ENCODE peak calls at places on chromosomes 5 and 9, in six cellular contexts. One of them, this sample, is unnamed.

GRCh38 chr9:135516132-135516860 is 4.9 kb upstream of the LCN1 start:
- DNase-seq in endothelial cell: no peak
- DNase-seq in AG04450: no peak
- DNase-seq in GM20000: no peak
- DNase-seq in psoas muscle: no peak
- DNase-seq in transverse colon: no peak
- DNase-seq in this sample: no peak

GRCh38 chr5:17132444-17133083 is 84.9 kb upstream of the BASP1 start:
- DNase-seq in endothelial cell: no peak
- DNase-seq in psoas muscle: no peak
- DNase-seq in GM20000: peak; percentile 62
- DNase-seq in AG04450: no peak
- DNase-seq in transverse colon: no peak
- DNase-seq in this sample: no peak

GRCh38 chr9:2163231-2163885 is 148.2 kb downstream of the SMARCA2 start:
- DNase-seq in psoas muscle: no peak
- DNase-seq in endothelial cell: no peak
- DNase-seq in transverse colon: no peak
- DNase-seq in GM20000: no peak
- DNase-seq in AG04450: no peak
- DNase-seq in this sample: no peak

GRCh38 chr9:135796784-135797462 is 94.9 kb downstream of the KCNT1 start:
- DNase-seq in transverse colon: no peak
- DNase-seq in psoas muscle: no peak
- DNase-seq in AG04450: no peak
- DNase-seq in endothelial cell: no peak
- DNase-seq in GM20000: no peak
- DNase-seq in this sample: no peak

GRCh38 chr5:35183243-35183955 is 46.9 kb downstream of the PRLR start:
- DNase-seq in GM20000: peak; percentile 53
- DNase-seq in AG04450: no peak
- DNase-seq in psoas muscle: peak; percentile 53
- DNase-seq in endothelial cell: peak; percentile 47
- DNase-seq in transverse colon: peak; percentile 56
- DNase-seq in this sample: no peak

GRCh38 chr5:143882520-143882919 is 70.6 kb downstream of the HMHB1 start:
- DNase-seq in endothelial cell: no peak
- DNase-seq in AG04450: no peak
- DNase-seq in transverse colon: no peak
- DNase-seq in GM20000: no peak
- DNase-seq in psoas muscle: no peak
- DNase-seq in this sample: no peak

GRCh38 chr9:9352877-9353481 is 1259.8 kb downstream of the PTPRD start:
- DNase-seq in endothelial cell: peak; percentile 11
- DNase-seq in AG04450: no peak
- DNase-seq in psoas muscle: no peak
- DNase-seq in transverse colon: no peak
- DNase-seq in GM20000: no peak
- DNase-seq in this sample: no peak

GRCh38 chr5:91332267-91333044 is 50.7 kb downstream of the ARRDC3 start:
- DNase-seq in endothelial cell: no peak
- DNase-seq in AG04450: no peak
- DNase-seq in GM20000: no peak
- DNase-seq in transverse colon: no peak
- DNase-seq in psoas muscle: no peak
- DNase-seq in this sample: no peak

GRCh38 chr5:54719384-54720306 is 202.1 kb downstream of the SNX18 start:
- DNase-seq in transverse colon: no peak
- DNase-seq in psoas muscle: no peak
- DNase-seq in AG04450: no peak
- DNase-seq in endothelial cell: no peak
- DNase-seq in GM20000: no peak
- DNase-seq in this sample: no peak

GRCh38 chr5:121038438-121038837 is 574.3 kb downstream of the PRR16 start:
- DNase-seq in endothelial cell: no peak
- DNase-seq in transverse colon: no peak
- DNase-seq in psoas muscle: no peak
- DNase-seq in GM20000: no peak
- DNase-seq in AG04450: no peak
- DNase-seq in this sample: no peak

GRCh38 chr5:7445066-7445465 is 49.1 kb downstream of the ADCY2 start:
- DNase-seq in transverse colon: no peak
- DNase-seq in AG04450: no peak
- DNase-seq in GM20000: no peak
- DNase-seq in endothelial cell: no peak
- DNase-seq in psoas muscle: no peak
- DNase-seq in this sample: no peak

GRCh38 chr5:31648326-31648725 is 9.4 kb downstream of the PDZD2 start:
- DNase-seq in endothelial cell: no peak
- DNase-seq in transverse colon: no peak
- DNase-seq in AG04450: no peak
- DNase-seq in GM20000: no peak
- DNase-seq in psoas muscle: no peak
- DNase-seq in this sample: no peak

GRCh38 chr9:37984672-37985611 is 81.0 kb upstream of the SLC25A51 start:
- DNase-seq in AG04450: no peak
- DNase-seq in psoas muscle: no peak
- DNase-seq in endothelial cell: no peak
- DNase-seq in GM20000: no peak
- DNase-seq in transverse colon: peak; percentile 67
- DNase-seq in this sample: no peak

GRCh38 chr5:8870349-8870748 is 675.5 kb downstream of the SEMA5A start:
- DNase-seq in endothelial cell: no peak
- DNase-seq in psoas muscle: no peak
- DNase-seq in AG04450: no peak
- DNase-seq in transverse colon: no peak
- DNase-seq in GM20000: no peak
- DNase-seq in this sample: no peak

GRCh38 chr5:110017854-110018253 is 328.1 kb downstream of the MAN2A1 start:
- DNase-seq in transverse colon: no peak
- DNase-seq in GM20000: no peak
- DNase-seq in AG04450: no peak
- DNase-seq in endothelial cell: no peak
- DNase-seq in psoas muscle: no peak
- DNase-seq in this sample: no peak

GRCh38 chr9:81801190-81801589 is 111.8 kb upstream of the TLE1 start:
- DNase-seq in endothelial cell: no peak
- DNase-seq in transverse colon: no peak
- DNase-seq in psoas muscle: no peak
- DNase-seq in GM20000: no peak
- DNase-seq in AG04450: no peak
- DNase-seq in this sample: no peak

GRCh38 chr5:5384634-5385033 is 37.8 kb upstream of the ICE1 start:
- DNase-seq in endothelial cell: no peak
- DNase-seq in AG04450: no peak
- DNase-seq in GM20000: no peak
- DNase-seq in psoas muscle: no peak
- DNase-seq in transverse colon: no peak
- DNase-seq in this sample: no peak

GRCh38 chr5:82364497-82364896 is 86.3 kb upstream of the RPS23 start:
- DNase-seq in psoas muscle: no peak
- DNase-seq in GM20000: no peak
- DNase-seq in AG04450: no peak
- DNase-seq in transverse colon: no peak
- DNase-seq in endothelial cell: peak; percentile 28
- DNase-seq in this sample: no peak

GRCh38 chr5:59185757-59186385 is 603.0 kb downstream of the RAB3C start:
- DNase-seq in psoas muscle: no peak
- DNase-seq in AG04450: no peak
- DNase-seq in GM20000: no peak
- DNase-seq in endothelial cell: no peak
- DNase-seq in transverse colon: no peak
- DNase-seq in this sample: no peak

GRCh38 chr9:27726244-27727141 is 153.2 kb upstream of the C9orf72 start:
- DNase-seq in psoas muscle: peak; percentile 51
- DNase-seq in endothelial cell: peak; percentile 74
- DNase-seq in transverse colon: peak; percentile 59
- DNase-seq in GM20000: peak; percentile 30
- DNase-seq in AG04450: peak; percentile 1
- DNase-seq in this sample: no peak

GRCh38 chr9:124054671-124055212 is 43.2 kb downstream of the LHX2 start:
- DNase-seq in psoas muscle: no peak
- DNase-seq in AG04450: peak; percentile 48
- DNase-seq in GM20000: peak; percentile 73
- DNase-seq in endothelial cell: no peak
- DNase-seq in transverse colon: no peak
- DNase-seq in this sample: no peak

GRCh38 chr9:131406567-131407436 is 12.9 kb downstream of the PRRC2B start:
- DNase-seq in GM20000: no peak
- DNase-seq in transverse colon: no peak
- DNase-seq in endothelial cell: no peak
- DNase-seq in psoas muscle: no peak
- DNase-seq in AG04450: no peak
- DNase-seq in this sample: no peak

GRCh38 chr9:72718503-72718902 is 197.1 kb downstream of the TMC1 start:
- DNase-seq in AG04450: no peak
- DNase-seq in GM20000: no peak
- DNase-seq in transverse colon: no peak
- DNase-seq in endothelial cell: no peak
- DNase-seq in psoas muscle: no peak
- DNase-seq in this sample: no peak

GRCh38 chr9:98554752-98555151 is 154.0 kb downstream of the GABBR2 start:
- DNase-seq in GM20000: no peak
- DNase-seq in psoas muscle: no peak
- DNase-seq in endothelial cell: no peak
- DNase-seq in transverse colon: no peak
- DNase-seq in AG04450: no peak
- DNase-seq in this sample: no peak

GRCh38 chr5:101942321-101942882 is 353.7 kb downstream of the SLCO4C1 start:
- DNase-seq in transverse colon: peak; percentile 12
- DNase-seq in AG04450: no peak
- DNase-seq in endothelial cell: peak; percentile 49
- DNase-seq in GM20000: peak; percentile 44
- DNase-seq in psoas muscle: no peak
- DNase-seq in this sample: no peak
- TF ChIP-seq CTCF in transverse colon: peak; percentile 53
- TF ChIP-seq CTCF in AG04450: peak; percentile 42
- TF ChIP-seq CTCF in endothelial cell: peak; percentile 45
- TF ChIP-seq CTCF in GM20000: peak; percentile 44
- TF ChIP-seq CTCF in psoas muscle: no peak
- TF ChIP-seq CTCF in this sample: no peak

GRCh38 chr5:123444016-123444415 is 20.8 kb upstream of the CEP120 start:
- DNase-seq in AG04450: no peak
- DNase-seq in psoas muscle: no peak
- DNase-seq in transverse colon: no peak
- DNase-seq in GM20000: no peak
- DNase-seq in endothelial cell: no peak
- DNase-seq in this sample: no peak
- TF ChIP-seq CTCF in AG04450: no peak
- TF ChIP-seq CTCF in psoas muscle: no peak
- TF ChIP-seq CTCF in transverse colon: no peak
- TF ChIP-seq CTCF in GM20000: no peak
- TF ChIP-seq CTCF in endothelial cell: no peak
- TF ChIP-seq CTCF in this sample: no peak

GRCh38 chr9:83920942-83921707 is at the start of gene KIF27:
- DNase-seq in psoas muscle: peak; percentile 100
- DNase-seq in GM20000: peak; percentile 96
- DNase-seq in endothelial cell: peak; percentile 100
- DNase-seq in transverse colon: peak; percentile 99
- DNase-seq in AG04450: peak; percentile 94
- DNase-seq in this sample: peak; percentile 98
- TF ChIP-seq CTCF in psoas muscle: peak; percentile 41
- TF ChIP-seq CTCF in GM20000: peak; percentile 38
- TF ChIP-seq CTCF in endothelial cell: peak; percentile 58
- TF ChIP-seq CTCF in transverse colon: peak; percentile 7
- TF ChIP-seq CTCF in AG04450: peak; percentile 7
- TF ChIP-seq CTCF in this sample: no peak

GRCh38 chr5:39005566-39006232 is 68.5 kb downstream of the RICTOR start:
- DNase-seq in psoas muscle: no peak
- DNase-seq in AG04450: no peak
- DNase-seq in transverse colon: no peak
- DNase-seq in endothelial cell: no peak
- DNase-seq in GM20000: no peak
- DNase-seq in this sample: no peak
- TF ChIP-seq CTCF in psoas muscle: peak; percentile 63
- TF ChIP-seq CTCF in AG04450: peak; percentile 38
- TF ChIP-seq CTCF in transverse colon: no peak
- TF ChIP-seq CTCF in endothelial cell: no peak
- TF ChIP-seq CTCF in GM20000: no peak
- TF ChIP-seq CTCF in this sample: no peak

This sample was measured in omental fat pad.